ENCODE peak calls at places on chromosomes 13 and 19, in four cellular contexts. J is breast epithelium, N is upper lobe of left lung, P is stomach. X is an unnamed sample. For H3K4me1, the result is how much of the 10 kb centered on the place peaks cover.

GRCh38 chr19:18500376-18500775 is 21.5 kb downstream of the ELL start:
- DNase-seq in J (no peak), N (no peak), P (no peak), X (no peak)

GRCh38 chr13:60267498-60268202 is 103.9 kb upstream of the DIAPH3 start:
- DNase-seq in J (no peak), N (peak), P (no peak), X (peak)

GRCh38 chr13:65600702-65601101 is 1629.4 kb downstream of the PCDH9 start:
- DNase-seq in J (no peak), N (no peak), P (no peak), X (no peak)

GRCh38 chr19:47124937-47125668 is 5.5 kb upstream of the SAE1 start:
- DNase-seq in J (no peak), N (peak), P (no peak), X (no peak)

GRCh38 chr13:101552797-101553196 is 100.3 kb downstream of the ITGBL1 start:
- DNase-seq in J (no peak), N (no peak), P (no peak), X (no peak)

GRCh38 chr19:19866599-19867248 is 1.0 kb downstream of the ZNF253 start:
- DNase-seq in J (no peak), N (peak), P (no peak), X (no peak)

GRCh38 chr13:40475617-40476016 is 190.8 kb downstream of the FOXO1 start:
- DNase-seq in J (no peak), N (no peak), P (no peak), X (no peak)

GRCh38 chr13:39415403-39415802 is 187.6 kb downstream of the LHFPL6 start:
- DNase-seq in J (no peak), N (peak), P (no peak), X (peak)

GRCh38 chr19:8212916-8213315 is 3.7 kb downstream of the CERS4 start:
- DNase-seq in J (no peak), N (no peak), P (no peak), X (no peak)

GRCh38 chr13:43388282-43389034 is 365.1 kb downstream of the DNAJC15 start:
- DNase-seq in J (no peak), N (no peak), P (peak), X (no peak)

GRCh38 chr13:108328848-108329247 is 59.3 kb downstream of the TNFSF13B start:
- DNase-seq in J (no peak), N (no peak), P (no peak), X (no peak)

GRCh38 chr19:6076675-6077463 is 33.4 kb downstream of the RFX2 start:
- DNase-seq in J (no peak), N (no peak), P (no peak), X (no peak)

GRCh38 chr13:34941436-34941834 is 635 bp upstream of the NBEA start:
- DNase-seq in J (no peak), N (no peak), P (no peak), X (no peak)

GRCh38 chr19:15894359-15894758 is 3.5 kb downstream of the CYP4F2 start:
- DNase-seq in J (no peak), N (no peak), P (no peak), X (no peak)

GRCh38 chr13:59568306-59568705 is 595.4 kb downstream of the DIAPH3 start:
- DNase-seq in J (no peak), N (no peak), P (no peak), X (no peak)

GRCh38 chr13:93450761-93451160 is 224.2 kb downstream of the GPC6 start:
- DNase-seq in J (no peak), N (no peak), P (no peak), X (no peak)

GRCh38 chr19:8528500-8528899 is 14.5 kb upstream of the ZNF414 start:
- DNase-seq in J (no peak), N (no peak), P (no peak), X (no peak)

GRCh38 chr13:94617389-94618000 is 15.8 kb downstream of the GPR180 start:
- DNase-seq in J (no peak), N (no peak), P (no peak), X (no peak)

GRCh38 chr19:2500861-2501260 is 24.9 kb downstream of the GADD45B start:
- DNase-seq in J (no peak), N (peak), P (no peak), X (no peak)

GRCh38 chr19:6087074-6087506 is 23.2 kb downstream of the RFX2 start:
- DNase-seq in J (no peak), N (no peak), P (no peak), X (no peak)

GRCh38 chr13:51666839-51667238 is 82.6 kb downstream of the WDFY2 start:
- DNase-seq in J (no peak), N (no peak), P (no peak), X (no peak)

GRCh38 chr13:71672527-71672926 is 194.5 kb downstream of the DACH1 start:
- DNase-seq in J (no peak), N (no peak), P (no peak), X (no peak)

GRCh38 chr13:102293723-102294122 is 108.1 kb downstream of the FGF14 start:
- DNase-seq in J (no peak), N (no peak), P (no peak), X (no peak)

GRCh38 chr13:36421447-36421846 is 10.8 kb upstream of the CCNA1 start:
- DNase-seq in J (no peak), N (no peak), P (no peak), X (no peak)

GRCh38 chr13:43546260-43546659 is 240.5 kb downstream of the ENOX1 start:
- DNase-seq in J (no peak), N (no peak), P (no peak), X (no peak)

GRCh38 chr19:50039968-50040367 is 14.2 kb downstream of the ZNF473 start:
- DNase-seq in J (no peak), N (no peak), P (no peak), X (no peak)

GRCh38 chr13:94153586-94153985 is 325.9 kb downstream of the DCT start:
- DNase-seq in J (no peak), N (no peak), P (no peak), X (peak)

GRCh38 chr19:45423589-45424190 is at the start of gene ERCC1:
- DNase-seq in J (peak), N (peak), P (peak), X (peak)
- TF ChIP-seq POLR2A in J (peak), N (peak), P (peak), X (peak)

GRCh38 chr13:45321230-45321629 is 19.8 kb downstream of the TPT1 start:
- DNase-seq in J (no peak), N (no peak), P (no peak), X (no peak)
- TF ChIP-seq POLR2AphosphoS5 in J (no peak), N (no peak), P (no peak), X (no peak)

DNA sequence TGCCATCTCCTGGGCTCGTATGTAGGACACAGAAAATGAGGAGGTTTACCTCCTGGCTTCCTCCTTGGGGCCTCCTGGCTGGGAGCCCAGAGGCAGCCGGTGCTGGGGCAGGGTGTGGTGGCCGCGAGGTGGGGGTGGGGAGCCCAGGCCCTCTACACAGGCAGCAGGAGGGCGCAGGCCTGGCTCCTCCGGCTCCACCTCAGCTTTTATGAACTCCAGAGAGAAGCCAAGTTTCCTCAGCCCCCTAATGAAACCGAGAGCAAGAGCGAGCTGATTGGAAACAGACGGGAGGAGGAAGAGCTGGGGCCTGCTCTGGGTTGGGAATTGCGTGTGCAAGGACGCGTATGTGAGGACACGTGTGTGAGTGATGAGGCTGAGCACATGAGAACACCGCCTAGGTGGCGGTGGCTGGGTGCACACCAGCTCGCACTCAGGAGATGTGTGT is 23.1 kb downstream of the LYL1 start:
- DNase-seq in J (no peak), N (peak), P (peak), X (no peak)
- H3K4me1 ChIP-seq in J (under half), N (under half), P (under half), X (under half)

DNA sequence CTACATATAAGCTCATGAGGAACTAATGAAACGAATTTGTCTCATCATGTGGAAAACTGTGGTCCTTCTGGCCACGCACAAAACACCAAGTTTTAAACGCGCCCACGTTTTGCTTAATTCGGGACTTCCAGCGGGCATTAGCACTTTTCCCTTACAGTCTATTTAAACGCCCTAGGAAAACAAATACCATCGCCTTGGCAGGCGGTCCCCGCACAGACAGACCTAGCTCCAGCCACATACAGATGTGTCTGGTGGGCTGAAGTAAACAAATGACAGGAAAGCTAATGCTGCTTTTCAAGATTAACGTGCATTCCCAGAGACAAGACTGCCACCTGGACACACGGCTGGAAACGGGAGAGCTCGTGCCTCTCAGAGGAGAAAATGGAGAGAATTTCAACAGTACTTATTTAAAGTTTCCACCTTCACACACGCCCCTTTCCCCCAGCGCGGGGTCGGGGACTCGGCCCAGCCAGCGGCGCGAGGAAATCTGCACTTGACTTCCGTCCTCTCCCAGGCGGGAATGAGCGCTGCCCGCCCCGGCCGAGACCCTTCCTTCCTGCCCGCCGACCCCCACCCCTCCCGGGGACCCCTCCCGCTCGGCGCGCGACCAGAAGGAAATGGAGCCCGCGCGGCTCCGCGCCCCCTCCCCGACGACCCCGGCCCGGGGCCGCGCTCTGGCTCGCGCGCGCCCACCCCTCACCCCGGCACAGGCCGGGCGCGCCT is 929 bp downstream of the USP12 start:
- DNase-seq in J (no peak), N (peak), P (peak), X (peak)
- TF ChIP-seq POLR2A in J (no peak), N (peak), P (no peak), X (no peak)

GRCh38 chr19:33048806-33049676 is 15.6 kb downstream of the RHPN2 start:
- DNase-seq in J (no peak), N (no peak), P (peak), X (no peak)

GRCh38 chr19:33050110-33050509 is 14.6 kb downstream of the RHPN2 start:
- DNase-seq in J (no peak), N (no peak), P (no peak), X (no peak)

GRCh38 chr19:33052352-33052972 is 12.2 kb downstream of the RHPN2 start:
- DNase-seq in J (no peak), N (no peak), P (peak), X (peak)

GRCh38 chr19:33055718-33056117 is 9.0 kb downstream of the RHPN2 start:
- DNase-seq in J (no peak), N (no peak), P (no peak), X (no peak)

GRCh38 chr19:33054623-33055022 is 10.1 kb downstream of the RHPN2 start:
- DNase-seq in J (peak), N (no peak), P (peak), X (peak)
- TF ChIP-seq POLR2AphosphoS5 in J (peak), N (no peak), P (peak), X (peak)

DNA sequence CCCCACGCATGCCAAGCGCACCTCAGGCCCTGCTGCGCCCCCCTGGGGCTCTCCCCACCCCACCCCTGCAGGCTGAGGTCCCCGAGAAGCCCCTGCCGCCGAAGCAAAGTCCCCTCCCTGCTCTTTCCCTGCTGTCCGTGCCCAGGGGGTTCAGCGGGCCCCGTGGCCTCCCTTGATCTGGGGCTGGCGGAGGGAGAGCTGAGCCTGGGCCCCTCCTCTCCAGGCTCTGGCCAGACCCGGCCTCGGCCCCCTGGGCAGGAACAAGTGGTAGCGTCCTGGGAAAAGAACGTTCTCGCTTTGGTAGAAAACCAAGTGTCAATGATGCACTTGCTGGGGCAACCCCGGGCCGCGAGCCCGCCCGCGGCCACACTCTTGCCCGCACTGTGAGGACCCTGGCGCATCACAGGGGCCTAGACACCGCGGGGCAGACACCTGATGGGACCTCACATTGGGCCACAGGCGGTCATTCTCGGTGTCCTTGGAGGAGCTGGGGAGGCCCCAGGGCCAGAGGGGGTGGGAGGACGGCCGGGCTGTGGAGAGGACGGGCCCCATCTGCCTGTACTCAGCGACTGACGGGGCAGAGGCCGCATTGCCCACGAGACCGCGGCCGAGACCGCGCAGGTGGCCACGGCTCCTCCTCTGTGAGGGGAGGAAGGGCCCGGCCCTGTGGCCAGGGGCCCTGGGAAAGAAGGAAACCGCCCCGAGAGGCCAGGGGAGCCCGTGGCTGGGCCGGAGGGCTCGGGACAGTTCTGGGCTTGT is 29.0 kb downstream of the GPX4 start:
- DNase-seq in J (no peak), N (no peak), P (no peak), X (no peak)
- H3K4me1 ChIP-seq in J (under half), N (half or more), P (half or more), X (under half)

GRCh38 chr19:4713384-4713951 is 10.2 kb downstream of the DPP9 start:
- DNase-seq in J (peak), N (peak), P (peak), X (peak)
- TF ChIP-seq POLR2A in J (no peak), N (no peak), P (no peak), X (no peak)

GRCh38 chr13:114059946-114060860 is 72.2 kb downstream of the RASA3 start:
- DNase-seq in J (no peak), N (no peak), P (no peak), X (peak)
- TF ChIP-seq POLR2AphosphoS5 in J (no peak), N (no peak), P (no peak), X (peak)

DNA sequence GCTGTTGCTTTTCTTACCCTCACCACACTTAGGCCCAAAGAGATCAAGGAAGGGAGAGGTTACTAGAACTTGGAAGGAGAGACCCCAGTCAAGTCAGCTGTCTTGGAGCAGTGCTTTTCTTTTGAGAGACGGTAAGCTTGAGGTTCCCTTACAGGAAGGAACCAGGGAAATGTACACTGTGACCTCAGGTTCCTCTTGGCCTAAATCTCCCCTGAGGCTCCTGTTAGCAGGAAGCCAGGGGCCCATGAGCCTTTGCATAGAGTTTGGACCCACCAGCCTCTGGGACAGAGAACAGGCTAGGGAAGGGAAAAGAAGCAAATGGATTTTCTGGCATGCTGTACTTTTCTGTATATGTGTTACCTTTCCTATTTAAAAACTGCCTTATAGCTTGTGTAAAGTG is 5.9 kb upstream of the GPR18 start:
- DNase-seq in J (no peak), N (no peak), P (no peak), X (no peak)
- H3K4me1 ChIP-seq in J (under half), N (under half), P (under half), X (under half)